ENCODE peak calls at places on chromosomes 3 and 15, in seven cellular contexts. S, Q, Y, F, J, C and K are unnamed samples.

GRCh38 chr15:32959077-32959476 is 235.4 kb downstream of the FMN1 start:
- DNase-seq in S (no peak), Y (no peak), Q (no peak), F (no peak), J (no peak), C (no peak), K (no peak)

GRCh38 chr15:100818927-100819326 is 60.7 kb upstream of the ALDH1A3 start:
- DNase-seq in Q (no peak), J (no peak), S (no peak), C (no peak), Y (no peak), F (peak; percentile 33), K (no peak)

GRCh38 chr15:83206971-83207621 is 527 bp downstream of the HDGFL3 start:
- DNase-seq in J (peak; percentile 44), C (peak; percentile 67), F (peak; percentile 36), Y (peak; percentile 68), S (peak; percentile 28), Q (no peak), K (no peak)

GRCh38 chr3:133983576-133984560 is 45.9 kb downstream of the SLCO2A1 start:
- DNase-seq in J (no peak), C (no peak), Q (no peak), F (no peak), Y (no peak), S (no peak), K (no peak)

GRCh38 chr3:146243559-146243958 is 7.3 kb downstream of the PLSCR4 start:
- DNase-seq in Q (no peak), F (no peak), S (no peak), C (no peak), J (no peak), Y (no peak), K (no peak)

GRCh38 chr3:3800076-3800448 is 831 bp downstream of the LRRN1 start:
- DNase-seq in J (no peak), C (no peak), F (peak; percentile 6), Y (peak; percentile 22), Q (no peak), S (peak; percentile 27), K (no peak)

GRCh38 chr15:77282333-77282732 is 137.6 kb downstream of the PEAK1 start:
- DNase-seq in C (no peak), Y (peak; percentile 67), Q (no peak), J (no peak), S (no peak), F (no peak), K (no peak)

GRCh38 chr15:25185791-25186190 is 231.0 kb downstream of the SNRPN start:
- DNase-seq in J (no peak), F (no peak), C (no peak), Q (no peak), Y (no peak), S (no peak), K (no peak)

GRCh38 chr3:14608298-14608697 is 43.3 kb upstream of the CCDC174 start:
- DNase-seq in J (no peak), F (no peak), Y (peak; percentile 49), S (no peak), C (no peak), Q (no peak), K (no peak)

GRCh38 chr3:136161516-136161915 is 34.6 kb downstream of the MSL2 start:
- DNase-seq in Q (no peak), F (no peak), J (no peak), Y (no peak), S (no peak), C (no peak), K (no peak)

GRCh38 chr3:56885461-56885860 is 83.7 kb upstream of the ARHGEF3 start:
- DNase-seq in Y (no peak), Q (no peak), S (no peak), J (no peak), C (no peak), F (no peak), K (no peak)

GRCh38 chr3:73401616-73402265 is 223.0 kb downstream of the PDZRN3 start:
- DNase-seq in S (no peak), J (no peak), F (no peak), Y (no peak), Q (no peak), C (no peak), K (no peak)

GRCh38 chr3:188950832-188951489 is 220.8 kb upstream of the TPRG1 start:
- DNase-seq in Y (no peak), Q (peak; percentile 93), C (peak; percentile 87), F (peak; percentile 82), S (peak; percentile 84), J (no peak), K (no peak)

GRCh38 chr3:172512363-172512762 is 10.9 kb downstream of the TNFSF10 start:
- DNase-seq in Q (no peak), J (no peak), F (no peak), C (no peak), Y (no peak), S (peak; percentile 45), K (peak; percentile 92)

GRCh38 chr15:92112180-92112579 is 258.7 kb downstream of the SLCO3A1 start:
- DNase-seq in S (no peak), F (no peak), C (no peak), Y (no peak), J (no peak), Q (no peak), K (no peak)

GRCh38 chr3:16248556-16248955 is 16.2 kb downstream of the DPH3 start:
- DNase-seq in Q (no peak), C (no peak), S (no peak), J (no peak), F (no peak), Y (no peak), K (no peak)

GRCh38 chr15:39407116-39407515 is 173.8 kb upstream of the THBS1 start:
- DNase-seq in Q (no peak), S (no peak), F (no peak), J (no peak), C (no peak), Y (no peak), K (no peak)

GRCh38 chr3:9704343-9705322 is 1.0 kb downstream of the CPNE9 start:
- DNase-seq in J (peak; percentile 53), F (no peak), Q (no peak), C (no peak), Y (peak; percentile 99), S (peak; percentile 28), K (no peak)

GRCh38 chr3:87791248-87792027 is 267.4 kb downstream of the CGGBP1 start:
- DNase-seq in Q (no peak), Y (no peak), J (no peak), F (no peak), S (no peak), C (no peak), K (no peak)

DNA sequence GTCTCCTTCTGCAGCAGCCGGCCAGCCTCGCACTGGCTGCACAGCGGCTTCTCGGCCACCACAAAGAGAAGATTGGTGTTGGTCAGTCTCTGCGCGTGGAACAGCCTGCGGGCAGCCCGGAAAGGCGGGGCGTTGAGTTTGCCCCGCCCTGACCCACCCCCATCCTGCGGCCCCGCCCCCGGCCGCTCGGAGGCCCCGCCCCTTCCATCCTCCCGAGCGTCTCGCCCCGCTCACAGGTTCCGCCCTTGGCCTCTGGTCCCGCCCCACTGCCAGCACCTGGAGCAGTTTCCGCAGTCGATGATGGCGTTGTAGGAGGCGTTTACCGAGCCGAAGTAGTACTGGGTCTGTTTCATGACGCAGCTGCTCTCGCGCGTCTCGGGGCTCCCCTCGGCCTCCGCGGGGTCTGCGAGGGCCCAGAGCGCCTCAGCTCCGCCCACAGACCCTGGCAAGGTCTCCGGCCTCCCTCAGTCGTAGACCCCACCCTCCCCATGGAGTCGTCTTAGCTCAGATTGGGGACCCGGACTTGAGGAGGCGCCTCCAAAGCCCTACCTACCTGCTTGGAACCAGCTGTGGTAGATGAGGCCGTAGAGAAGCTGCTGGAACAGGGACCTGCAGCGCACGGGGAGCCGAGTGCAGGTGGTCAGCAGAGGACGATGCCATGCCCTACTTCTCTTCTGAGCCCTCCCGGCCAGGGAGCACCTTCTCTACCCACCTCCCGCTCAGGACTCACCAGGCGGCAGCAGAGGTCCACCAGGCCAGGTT is 5.9 kb upstream of the TMEM115 start:
- DNase-seq in S (peak; percentile 95), F (peak; percentile 91), Q (peak; percentile 94), C (peak; percentile 92), Y (peak; percentile 97), J (peak; percentile 96), K (peak; percentile 84)
- TF ChIP-seq POLR2AphosphoS5 in S (peak; percentile 90), F (peak; percentile 70), Q (peak; percentile 68), C (no peak), Y (peak; percentile 53), J (no peak), K (no peak)

DNA sequence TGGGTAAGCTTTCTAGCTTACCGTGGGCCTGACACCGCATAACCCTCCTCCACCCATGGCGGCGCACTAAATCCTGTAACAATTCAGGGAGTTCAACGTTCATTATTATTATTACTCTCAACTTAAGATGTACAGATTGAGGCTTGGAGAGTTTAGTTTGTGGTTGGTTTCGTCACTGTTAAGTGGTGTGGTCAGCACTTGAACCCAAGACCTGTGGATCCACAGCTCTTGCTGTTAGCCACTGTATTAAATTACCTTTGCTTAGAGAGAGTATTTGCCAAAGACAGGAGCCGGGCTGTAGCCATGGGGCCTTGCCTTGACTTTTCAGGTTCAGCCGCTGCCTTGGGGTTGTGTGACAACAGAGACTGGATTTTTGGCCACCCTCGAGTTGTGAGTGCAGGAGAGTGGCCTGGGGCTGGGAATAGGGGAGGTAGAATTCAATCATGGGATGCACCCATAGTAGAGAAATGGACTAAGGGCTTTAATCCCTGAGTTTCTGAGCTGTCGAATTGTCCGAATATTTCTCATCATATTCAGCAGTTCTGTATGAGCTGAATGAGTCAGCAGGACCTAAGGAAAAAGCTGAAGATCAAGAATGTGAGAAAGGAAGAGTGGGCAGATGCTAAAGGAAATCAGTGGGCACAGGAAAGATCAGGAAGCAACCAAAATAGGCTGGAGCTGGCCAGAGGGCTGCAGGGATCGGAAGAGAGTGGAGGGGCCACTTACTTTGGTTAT is 44.6 kb upstream of the SACM1L start:
- DNase-seq in Y (no peak), C (no peak), S (no peak), Q (no peak), J (no peak), F (no peak), K (no peak)
- TF ChIP-seq POLR2AphosphoS5 in Y (no peak), C (no peak), S (no peak), Q (no peak), J (no peak), F (no peak), K (no peak)

GRCh38 chr3:138939563-138940241 is 7.2 kb downstream of the FOXL2 start:
- DNase-seq in Y (peak; percentile 84), J (no peak), C (no peak), S (no peak), Q (no peak), F (no peak), K (no peak)

GRCh38 chr3:138938877-138939562 is 7.9 kb downstream of the FOXL2 start:
- DNase-seq in S (no peak), C (no peak), Y (peak; percentile 51), F (no peak), J (no peak), Q (no peak), K (no peak)

GRCh38 chr3:138936763-138937689 is 9.9 kb downstream of the FOXL2 start:
- DNase-seq in F (no peak), C (no peak), J (no peak), S (no peak), Q (no peak), Y (no peak), K (no peak)

GRCh38 chr3:138937690-138938055 is 9.3 kb downstream of the FOXL2 start:
- DNase-seq in S (no peak), J (no peak), Y (peak; percentile 67), Q (no peak), C (no peak), F (no peak), K (no peak)

GRCh38 chr3:138938056-138938876 is 8.7 kb downstream of the FOXL2 start:
- DNase-seq in J (no peak), F (no peak), Q (no peak), C (no peak), S (no peak), Y (peak; percentile 73), K (no peak)
- TF ChIP-seq POLR2AphosphoS5 in J (no peak), F (no peak), Q (no peak), C (no peak), S (no peak), Y (no peak), K (no peak)

GRCh38 chr15:48877630-48878595 is at the start of gene EID1:
- DNase-seq in Q (peak; percentile 98), S (peak; percentile 94), J (peak; percentile 72), C (peak; percentile 94), F (peak; percentile 89), Y (peak; percentile 96), K (peak; percentile 92)
- TF ChIP-seq POLR2AphosphoS5 in Q (peak; percentile 98), S (peak; percentile 88), J (peak; percentile 94), C (peak; percentile 60), F (peak; percentile 97), Y (peak; percentile 96), K (peak; percentile 75)